ENCODE peak calls at places on chromosomes 5 and 9, in seven cellular contexts. One of them, this sample, is unnamed.

GRCh38 chr5:9712506-9713285 is 82.5 kb upstream of the TAS2R1 start:
- DNase-seq in anterior cingulate cortex: no peak
- DNase-seq in cardiac muscle cell: no peak
- DNase-seq in adrenal gland: no peak
- DNase-seq in central memory CD8-positive, alpha-beta T cell: no peak
- DNase-seq in bronchial epithelial cell: peak; percentile 88
- DNase-seq in stromal cell of bone marrow: no peak
- DNase-seq in this sample: peak; percentile 77

GRCh38 chr9:133514475-133515239 is 10.1 kb downstream of the MYMK start:
- DNase-seq in anterior cingulate cortex: peak; percentile 61
- DNase-seq in cardiac muscle cell: peak; percentile 63
- DNase-seq in adrenal gland: no peak
- DNase-seq in central memory CD8-positive, alpha-beta T cell: no peak
- DNase-seq in bronchial epithelial cell: no peak
- DNase-seq in stromal cell of bone marrow: no peak
- DNase-seq in this sample: no peak

GRCh38 chr9:78713746-78714405 is 417.0 kb downstream of the PSAT1 start:
- DNase-seq in anterior cingulate cortex: no peak
- DNase-seq in cardiac muscle cell: no peak
- DNase-seq in adrenal gland: no peak
- DNase-seq in central memory CD8-positive, alpha-beta T cell: no peak
- DNase-seq in bronchial epithelial cell: no peak
- DNase-seq in stromal cell of bone marrow: peak; percentile 28
- DNase-seq in this sample: no peak

GRCh38 chr9:86163503-86163902 is 64.1 kb upstream of the GOLM1 start:
- DNase-seq in anterior cingulate cortex: no peak
- DNase-seq in cardiac muscle cell: no peak
- DNase-seq in adrenal gland: no peak
- DNase-seq in central memory CD8-positive, alpha-beta T cell: no peak
- DNase-seq in bronchial epithelial cell: no peak
- DNase-seq in stromal cell of bone marrow: no peak
- DNase-seq in this sample: no peak

GRCh38 chr5:1772634-1773033 is 27.0 kb downstream of the MRPL36 start:
- DNase-seq in anterior cingulate cortex: no peak
- DNase-seq in cardiac muscle cell: peak; percentile 64
- DNase-seq in adrenal gland: no peak
- DNase-seq in central memory CD8-positive, alpha-beta T cell: no peak
- DNase-seq in bronchial epithelial cell: no peak
- DNase-seq in stromal cell of bone marrow: no peak
- DNase-seq in this sample: no peak

GRCh38 chr5:146758898-146759297 is 119.7 kb downstream of the PPP2R2B start:
- DNase-seq in anterior cingulate cortex: no peak
- DNase-seq in cardiac muscle cell: peak; percentile 18
- DNase-seq in adrenal gland: no peak
- DNase-seq in central memory CD8-positive, alpha-beta T cell: no peak
- DNase-seq in bronchial epithelial cell: no peak
- DNase-seq in stromal cell of bone marrow: no peak
- DNase-seq in this sample: no peak

GRCh38 chr9:22040760-22041159 is 31.7 kb upstream of the CDKN2B start:
- DNase-seq in anterior cingulate cortex: no peak
- DNase-seq in cardiac muscle cell: peak; percentile 51
- DNase-seq in adrenal gland: no peak
- DNase-seq in central memory CD8-positive, alpha-beta T cell: no peak
- DNase-seq in bronchial epithelial cell: peak; percentile 82
- DNase-seq in stromal cell of bone marrow: peak; percentile 81
- DNase-seq in this sample: no peak

GRCh38 chr9:134835455-134835854 is 45.2 kb upstream of the FCN2 start:
- DNase-seq in anterior cingulate cortex: no peak
- DNase-seq in cardiac muscle cell: no peak
- DNase-seq in adrenal gland: no peak
- DNase-seq in central memory CD8-positive, alpha-beta T cell: no peak
- DNase-seq in bronchial epithelial cell: no peak
- DNase-seq in stromal cell of bone marrow: no peak
- DNase-seq in this sample: no peak

GRCh38 chr5:17309462-17309861 is 92.0 kb downstream of the BASP1 start:
- DNase-seq in anterior cingulate cortex: no peak
- DNase-seq in cardiac muscle cell: no peak
- DNase-seq in adrenal gland: no peak
- DNase-seq in central memory CD8-positive, alpha-beta T cell: no peak
- DNase-seq in bronchial epithelial cell: no peak
- DNase-seq in stromal cell of bone marrow: no peak
- DNase-seq in this sample: no peak

GRCh38 chr5:78912085-78912771 is 72.9 kb downstream of the ARSB start:
- DNase-seq in anterior cingulate cortex: no peak
- DNase-seq in cardiac muscle cell: no peak
- DNase-seq in adrenal gland: no peak
- DNase-seq in central memory CD8-positive, alpha-beta T cell: no peak
- DNase-seq in bronchial epithelial cell: no peak
- DNase-seq in stromal cell of bone marrow: no peak
- DNase-seq in this sample: no peak

GRCh38 chr5:3997670-3998069 is 402.0 kb downstream of the IRX1 start:
- DNase-seq in anterior cingulate cortex: no peak
- DNase-seq in cardiac muscle cell: no peak
- DNase-seq in adrenal gland: no peak
- DNase-seq in central memory CD8-positive, alpha-beta T cell: no peak
- DNase-seq in bronchial epithelial cell: no peak
- DNase-seq in stromal cell of bone marrow: no peak
- DNase-seq in this sample: no peak

GRCh38 chr5:137658324-137658723 is 77.6 kb downstream of the KLHL3 start:
- DNase-seq in anterior cingulate cortex: no peak
- DNase-seq in cardiac muscle cell: no peak
- DNase-seq in adrenal gland: no peak
- DNase-seq in central memory CD8-positive, alpha-beta T cell: no peak
- DNase-seq in bronchial epithelial cell: no peak
- DNase-seq in stromal cell of bone marrow: no peak
- DNase-seq in this sample: no peak

GRCh38 chr5:146680846-146681585 is 165.0 kb upstream of the GPR151 start:
- DNase-seq in anterior cingulate cortex: no peak
- DNase-seq in cardiac muscle cell: no peak
- DNase-seq in adrenal gland: no peak
- DNase-seq in central memory CD8-positive, alpha-beta T cell: no peak
- DNase-seq in bronchial epithelial cell: peak; percentile 47
- DNase-seq in stromal cell of bone marrow: no peak
- DNase-seq in this sample: peak; percentile 27

GRCh38 chr5:112762113-112762810 is 24.6 kb downstream of the APC start:
- DNase-seq in anterior cingulate cortex: no peak
- DNase-seq in cardiac muscle cell: peak; percentile 37
- DNase-seq in adrenal gland: no peak
- DNase-seq in central memory CD8-positive, alpha-beta T cell: no peak
- DNase-seq in bronchial epithelial cell: peak; percentile 20
- DNase-seq in stromal cell of bone marrow: no peak
- DNase-seq in this sample: no peak

GRCh38 chr9:113996531-113997001 is 81.5 kb downstream of the AMBP start:
- DNase-seq in anterior cingulate cortex: no peak
- DNase-seq in cardiac muscle cell: no peak
- DNase-seq in adrenal gland: no peak
- DNase-seq in central memory CD8-positive, alpha-beta T cell: no peak
- DNase-seq in bronchial epithelial cell: no peak
- DNase-seq in stromal cell of bone marrow: no peak
- DNase-seq in this sample: no peak

GRCh38 chr9:32986971-32987370 is 14.5 kb downstream of the APTX start:
- DNase-seq in anterior cingulate cortex: no peak
- DNase-seq in cardiac muscle cell: peak; percentile 21
- DNase-seq in adrenal gland: no peak
- DNase-seq in central memory CD8-positive, alpha-beta T cell: no peak
- DNase-seq in bronchial epithelial cell: peak; percentile 23
- DNase-seq in stromal cell of bone marrow: no peak
- DNase-seq in this sample: no peak

GRCh38 chr5:68418230-68418629 is 202.7 kb downstream of the PIK3R1 start:
- DNase-seq in anterior cingulate cortex: no peak
- DNase-seq in cardiac muscle cell: no peak
- DNase-seq in adrenal gland: peak; percentile 58
- DNase-seq in central memory CD8-positive, alpha-beta T cell: no peak
- DNase-seq in bronchial epithelial cell: no peak
- DNase-seq in stromal cell of bone marrow: peak; percentile 40
- DNase-seq in this sample: no peak

GRCh38 chr9:115118471-115119156 is 657 bp upstream of the TNC start:
- DNase-seq in anterior cingulate cortex: peak; percentile 46
- DNase-seq in cardiac muscle cell: peak; percentile 82
- DNase-seq in adrenal gland: peak; percentile 43
- DNase-seq in central memory CD8-positive, alpha-beta T cell: no peak
- DNase-seq in bronchial epithelial cell: peak; percentile 96
- DNase-seq in stromal cell of bone marrow: peak; percentile 83
- DNase-seq in this sample: peak; percentile 71

GRCh38 chr5:96752341-96753016 is 55.3 kb downstream of the ERAP1 start:
- DNase-seq in anterior cingulate cortex: no peak
- DNase-seq in cardiac muscle cell: peak; percentile 77
- DNase-seq in adrenal gland: peak; percentile 53
- DNase-seq in central memory CD8-positive, alpha-beta T cell: no peak
- DNase-seq in bronchial epithelial cell: peak; percentile 67
- DNase-seq in stromal cell of bone marrow: peak; percentile 35
- DNase-seq in this sample: no peak

GRCh38 chr5:123007292-123007691 is 29.2 kb downstream of the PPIC start:
- DNase-seq in anterior cingulate cortex: no peak
- DNase-seq in cardiac muscle cell: no peak
- DNase-seq in adrenal gland: no peak
- DNase-seq in central memory CD8-positive, alpha-beta T cell: no peak
- DNase-seq in bronchial epithelial cell: no peak
- DNase-seq in stromal cell of bone marrow: no peak
- DNase-seq in this sample: no peak

GRCh38 chr5:149215478-149216042 is 56.1 kb upstream of the AFAP1L1 start:
- DNase-seq in anterior cingulate cortex: no peak
- DNase-seq in cardiac muscle cell: peak; percentile 30
- DNase-seq in adrenal gland: peak; percentile 28
- DNase-seq in central memory CD8-positive, alpha-beta T cell: no peak
- DNase-seq in bronchial epithelial cell: no peak
- DNase-seq in stromal cell of bone marrow: no peak
- DNase-seq in this sample: no peak